ENCODE peak calls at places on chromosomes 13 and 19, in seven cellular contexts. P is NCI-H69; Q is psoas muscle; I is effector CD4-positive, alpha-beta T cell; X is nucleus accumbens; L is neuronal stem cell; E is stimulated activated CD4-positive, alpha-beta T cell treated with anti-CD3 and anti-CD28 coated beads, TNF-alpha, amount 100 ng/mL, for 48 hours. D is an unnamed sample.

GRCh38 chr19:45781282-45782161 is 768 bp downstream of the DMPK start:
- DNase-seq in P (peak; percentile 93), Q (peak; percentile 86), I (no peak), X (no peak), L (no peak), E (no peak), D (no peak)

GRCh38 chr19:13734751-13735150 is 29.6 kb upstream of the MRI1 start:
- DNase-seq in P (no peak), Q (no peak), I (no peak), X (no peak), L (no peak), E (no peak), D (no peak)

GRCh38 chr13:97327521-97328221 is 105.5 kb downstream of the MBNL2 start:
- DNase-seq in P (no peak), Q (no peak), I (no peak), X (no peak), L (no peak), E (no peak), D (no peak)

GRCh38 chr19:13100031-13100588 is 2.5 kb downstream of the LYL1 start:
- DNase-seq in P (no peak), Q (no peak), I (peak; percentile 39), X (no peak), L (no peak), E (peak; percentile 60), D (no peak)

GRCh38 chr13:107427531-107427930 is 787.8 kb downstream of the LIG4 start:
- DNase-seq in P (no peak), Q (no peak), I (no peak), X (no peak), L (no peak), E (no peak), D (no peak)

GRCh38 chr19:19619121-19619848 is 798 bp upstream of the PBX4 start:
- DNase-seq in P (peak; percentile 62), Q (no peak), I (no peak), X (no peak), L (no peak), E (no peak), D (no peak)

GRCh38 chr19:33550741-33551140 is 29.1 kb upstream of the PEPD start:
- DNase-seq in P (no peak), Q (no peak), I (no peak), X (no peak), L (no peak), E (no peak), D (no peak)

GRCh38 chr19:13020002-13020414 is 24.7 kb downstream of the NFIX start:
- DNase-seq in P (no peak), Q (no peak), I (no peak), X (no peak), L (no peak), E (no peak), D (peak; percentile 71)

GRCh38 chr13:97116754-97117153 is 105.4 kb upstream of the MBNL2 start:
- DNase-seq in P (peak; percentile 75), Q (no peak), I (no peak), X (no peak), L (no peak), E (no peak), D (peak; percentile 42)

GRCh38 chr13:106096661-106097092 is 438.8 kb downstream of the EFNB2 start:
- DNase-seq in P (no peak), Q (no peak), I (no peak), X (no peak), L (no peak), E (no peak), D (no peak)

GRCh38 chr13:95185851-95186250 is 115.4 kb downstream of the ABCC4 start:
- DNase-seq in P (no peak), Q (no peak), I (peak; percentile 36), X (no peak), L (no peak), E (no peak), D (no peak)

GRCh38 chr13:27620377-27621115 is at the start of gene LNX2:
- DNase-seq in P (peak; percentile 96), Q (peak; percentile 99), I (peak; percentile 93), X (peak; percentile 95), L (peak; percentile 96), E (peak; percentile 95), D (peak; percentile 87)